ENCODE peak calls at places on chromosomes 7 and 10, in eight cellular contexts. C, Z, J, W, T, U, P and E are unnamed samples.

GRCh38 chr7:985915-986741 is 3.1 kb downstream of the CYP2W1 start:
- DNase-seq in C (no peak), P (peak), Z (no peak), W (no peak), T (no peak), U (no peak), J (no peak), E (no peak)

GRCh38 chr10:75926763-75927162 is 495.3 kb downstream of the LRMDA start:
- DNase-seq in J (no peak), T (no peak), Z (no peak), U (no peak), W (peak), C (peak), P (no peak), E (peak)

GRCh38 chr10:100998183-100998990 is 1.2 kb upstream of the LZTS2 start:
- DNase-seq in T (no peak), Z (no peak), W (peak), C (peak), U (peak), P (peak), J (peak), E (no peak)

GRCh38 chr10:116732546-116732945 is 9.8 kb downstream of the HSPA12A start:
- DNase-seq in W (no peak), P (no peak), C (no peak), Z (no peak), T (no peak), U (no peak), J (no peak), E (no peak)

GRCh38 chr7:151759591-151760042 is 117.3 kb downstream of the PRKAG2 start:
- DNase-seq in P (peak), T (no peak), U (peak), Z (peak), J (peak), W (peak), C (peak), E (peak)

GRCh38 chr10:86960863-86961434 is 2.5 kb downstream of the SNCG start:
- DNase-seq in Z (no peak), P (no peak), J (no peak), W (no peak), T (no peak), U (no peak), C (no peak), E (no peak)

GRCh38 chr10:6665847-6666246 is 85.8 kb upstream of the PRKCQ start:
- DNase-seq in W (no peak), U (no peak), Z (no peak), J (no peak), C (peak), T (no peak), P (no peak), E (no peak)

GRCh38 chr10:125982256-125982948 is 86.0 kb downstream of the FANK1 start:
- DNase-seq in Z (peak), U (peak), T (peak), W (peak), P (peak), C (peak), J (peak), E (peak)

GRCh38 chr7:83976302-83976701 is 218.3 kb downstream of the SEMA3A start:
- DNase-seq in Z (peak), T (no peak), U (peak), P (peak), J (peak), W (peak), C (no peak), E (no peak)

GRCh38 chr7:27147211-27148030 is at the start of gene HOXA6:
- DNase-seq in U (no peak), T (no peak), Z (no peak), J (no peak), P (no peak), W (no peak), C (peak), E (no peak)

GRCh38 chr10:75632750-75633462 is 201.5 kb downstream of the LRMDA start:
- DNase-seq in Z (no peak), W (no peak), J (no peak), T (no peak), P (no peak), C (no peak), U (no peak), E (no peak)

GRCh38 chr7:2698581-2699288 is 10.7 kb downstream of the AMZ1 start:
- DNase-seq in C (no peak), Z (peak), T (no peak), J (no peak), W (no peak), U (no peak), P (no peak), E (no peak)

GRCh38 chr7:137816696-137817320 is 30.0 kb downstream of the DGKI start:
- DNase-seq in C (no peak), U (no peak), P (peak), J (peak), T (no peak), W (no peak), Z (no peak), E (no peak)